ENCODE peak calls at places on chromosomes 12 and 14, in six cellular contexts. E is NCI-H2081; K is activated CD8-positive, alpha-beta T cell treated with anti-CD3 and anti-CD28 coated beads, Interleukin-2, amount 10 ng/mL, durations not matched to agents 7 days and 5 days; P is kidney; S is T-helper 22 cell; T is neural crest cell. J is an unnamed sample.

GRCh38 chr12:13173537-13173936 is 23.0 kb upstream of the EMP1 start:
- DNase-seq in E (no peak), K (peak; percentile 39), P (peak; percentile 83), S (no peak), T (no peak), J (no peak)

GRCh38 chr12:78470354-78471195 is 394.0 kb upstream of the SYT1 start:
- DNase-seq in E (peak; percentile 58), K (no peak), P (no peak), S (no peak), T (peak; percentile 18), J (no peak)

GRCh38 chr14:77003960-77004710 is 24.4 kb downstream of the IRF2BPL start:
- DNase-seq in E (no peak), K (no peak), P (no peak), S (no peak), T (no peak), J (no peak)

GRCh38 chr14:30005114-30005698 is 77.6 kb upstream of the PRKD1 start:
- DNase-seq in E (peak; percentile 53), K (no peak), P (no peak), S (no peak), T (no peak), J (no peak)

GRCh38 chr12:71214511-71215285 is 56.9 kb upstream of the TSPAN8 start:
- DNase-seq in E (no peak), K (no peak), P (no peak), S (no peak), T (no peak), J (no peak)

GRCh38 chr12:117045998-117046374 is 53.2 kb downstream of the TESC start:
- DNase-seq in E (no peak), K (no peak), P (no peak), S (no peak), T (no peak), J (no peak)

GRCh38 chr14:101223561-101224162 is 320.1 kb upstream of the RTL1 start:
- DNase-seq in E (no peak), K (no peak), P (no peak), S (no peak), T (no peak), J (peak; percentile 75)

GRCh38 chr12:1719139-1719538 is 28.3 kb downstream of the ADIPOR2 start:
- DNase-seq in E (no peak), K (no peak), P (no peak), S (no peak), T (no peak), J (no peak)

GRCh38 chr12:106845910-106846309 is 71.4 kb downstream of the RIC8B start:
- DNase-seq in E (no peak), K (no peak), P (no peak), S (no peak), T (no peak), J (no peak)

GRCh38 chr12:63949902-63950301 is 105.4 kb downstream of the SRGAP1 start:
- DNase-seq in E (no peak), K (no peak), P (no peak), S (no peak), T (no peak), J (no peak)

GRCh38 chr12:56931474-56931978 is 2.7 kb downstream of the SDR9C7 start:
- DNase-seq in E (no peak), K (peak; percentile 29), P (no peak), S (no peak), T (peak; percentile 16), J (peak; percentile 87)

GRCh38 chr14:38536376-38537038 is 280.6 kb upstream of the CLEC14A start:
- DNase-seq in E (no peak), K (no peak), P (no peak), S (no peak), T (no peak), J (no peak)

GRCh38 chr14:101497910-101498860 is 63.1 kb upstream of the DIO3 start:
- DNase-seq in E (no peak), K (no peak), P (peak; percentile 39), S (no peak), T (no peak), J (no peak)

GRCh38 chr14:102140027-102140749 is 491 bp downstream of the WDR20 start:
- DNase-seq in E (peak; percentile 21), K (peak; percentile 57), P (no peak), S (no peak), T (peak; percentile 16), J (no peak)

GRCh38 chr12:131928080-131928764 is 854 bp upstream of the PUS1 start:
- DNase-seq in E (no peak), K (no peak), P (no peak), S (no peak), T (no peak), J (no peak)

GRCh38 chr14:80003138-80003537 is 208.2 kb downstream of the DIO2 start:
- DNase-seq in E (no peak), K (no peak), P (no peak), S (no peak), T (no peak), J (no peak)

GRCh38 chr12:57617942-57618341 is 6.7 kb downstream of the ARHGEF25 start:
- DNase-seq in E (no peak), K (no peak), P (peak; percentile 34), S (no peak), T (no peak), J (no peak)

GRCh38 chr12:59041241-59042121 is 121.2 kb upstream of the LRIG3 start:
- DNase-seq in E (no peak), K (no peak), P (no peak), S (no peak), T (no peak), J (no peak)